ENCODE peak calls at places on chromosomes 11 and 22, in ten cellular contexts. One of them, this sample, is unnamed.

GRCh38 chr11:77515483-77515882 is 41.6 kb upstream of the PAK1 start:
- DNase-seq in uterus: no peak
- DNase-seq in spleen: no peak
- DNase-seq in IMR-90: no peak
- DNase-seq in heart left ventricle: no peak
- DNase-seq in A549: no peak
- DNase-seq in body of pancreas: no peak
- DNase-seq in tibial nerve: no peak
- DNase-seq in endothelial cell of umbilical vein: peak
- DNase-seq in lower leg skin: no peak
- DNase-seq in this sample: no peak

GRCh38 chr11:57638005-57638760 is 11.5 kb downstream of the YPEL4 start:
- DNase-seq in endothelial cell of umbilical vein: peak
- DNase-seq in lower leg skin: peak
- DNase-seq in spleen: no peak
- DNase-seq in IMR-90: peak
- DNase-seq in A549: peak
- DNase-seq in heart left ventricle: peak
- DNase-seq in uterus: peak
- DNase-seq in body of pancreas: peak
- DNase-seq in tibial nerve: no peak
- DNase-seq in this sample: no peak

GRCh38 chr11:105838668-105839403 is 183.2 kb downstream of the MSANTD4 start:
- DNase-seq in A549: no peak
- DNase-seq in uterus: no peak
- DNase-seq in IMR-90: peak
- DNase-seq in tibial nerve: no peak
- DNase-seq in endothelial cell of umbilical vein: no peak
- DNase-seq in heart left ventricle: no peak
- DNase-seq in spleen: no peak
- DNase-seq in body of pancreas: no peak
- DNase-seq in lower leg skin: no peak
- DNase-seq in this sample: no peak

GRCh38 chr11:2801711-2802388 is 83.7 kb downstream of the CDKN1C start:
- DNase-seq in lower leg skin: peak
- DNase-seq in uterus: peak
- DNase-seq in body of pancreas: no peak
- DNase-seq in A549: no peak
- DNase-seq in spleen: peak
- DNase-seq in heart left ventricle: peak
- DNase-seq in tibial nerve: peak
- DNase-seq in IMR-90: no peak
- DNase-seq in endothelial cell of umbilical vein: no peak
- DNase-seq in this sample: no peak

GRCh38 chr22:19525116-19525660 is 978 bp upstream of the CLDN5 start:
- DNase-seq in uterus: no peak
- DNase-seq in lower leg skin: no peak
- DNase-seq in endothelial cell of umbilical vein: peak
- DNase-seq in A549: no peak
- DNase-seq in spleen: peak
- DNase-seq in tibial nerve: no peak
- DNase-seq in IMR-90: no peak
- DNase-seq in heart left ventricle: peak
- DNase-seq in body of pancreas: no peak
- DNase-seq in this sample: peak

GRCh38 chr11:12315024-12315423 is 62.3 kb upstream of the PARVA start:
- DNase-seq in body of pancreas: no peak
- DNase-seq in endothelial cell of umbilical vein: no peak
- DNase-seq in lower leg skin: no peak
- DNase-seq in A549: no peak
- DNase-seq in uterus: no peak
- DNase-seq in IMR-90: no peak
- DNase-seq in spleen: no peak
- DNase-seq in heart left ventricle: no peak
- DNase-seq in tibial nerve: no peak
- DNase-seq in this sample: no peak

GRCh38 chr11:104390696-104391095 is 226.7 kb upstream of the PDGFD start:
- DNase-seq in body of pancreas: no peak
- DNase-seq in A549: no peak
- DNase-seq in spleen: no peak
- DNase-seq in endothelial cell of umbilical vein: no peak
- DNase-seq in heart left ventricle: no peak
- DNase-seq in tibial nerve: no peak
- DNase-seq in IMR-90: peak
- DNase-seq in lower leg skin: no peak
- DNase-seq in uterus: no peak
- DNase-seq in this sample: no peak

GRCh38 chr11:36008576-36008975 is 64.7 kb downstream of the LDLRAD3 start:
- DNase-seq in IMR-90: peak
- DNase-seq in endothelial cell of umbilical vein: peak
- DNase-seq in uterus: no peak
- DNase-seq in body of pancreas: no peak
- DNase-seq in tibial nerve: no peak
- DNase-seq in lower leg skin: no peak
- DNase-seq in spleen: no peak
- DNase-seq in A549: no peak
- DNase-seq in heart left ventricle: no peak
- DNase-seq in this sample: no peak

GRCh38 chr22:46537221-46537945 is at the start of gene CELSR1:
- DNase-seq in endothelial cell of umbilical vein: no peak
- DNase-seq in tibial nerve: no peak
- DNase-seq in IMR-90: peak
- DNase-seq in spleen: no peak
- DNase-seq in uterus: no peak
- DNase-seq in A549: peak
- DNase-seq in heart left ventricle: no peak
- DNase-seq in body of pancreas: peak
- DNase-seq in lower leg skin: no peak
- DNase-seq in this sample: no peak

GRCh38 chr11:72353861-72354260 is 80.5 kb downstream of the CLPB start:
- DNase-seq in lower leg skin: no peak
- DNase-seq in spleen: no peak
- DNase-seq in uterus: no peak
- DNase-seq in tibial nerve: no peak
- DNase-seq in endothelial cell of umbilical vein: no peak
- DNase-seq in body of pancreas: peak
- DNase-seq in IMR-90: peak
- DNase-seq in A549: no peak
- DNase-seq in heart left ventricle: no peak
- DNase-seq in this sample: no peak

GRCh38 chr11:72350752-72351151 is 83.6 kb downstream of the CLPB start:
- DNase-seq in spleen: no peak
- DNase-seq in uterus: no peak
- DNase-seq in body of pancreas: no peak
- DNase-seq in endothelial cell of umbilical vein: no peak
- DNase-seq in lower leg skin: no peak
- DNase-seq in heart left ventricle: no peak
- DNase-seq in A549: no peak
- DNase-seq in IMR-90: peak
- DNase-seq in tibial nerve: no peak
- DNase-seq in this sample: no peak

GRCh38 chr11:72349616-72350218 is 84.6 kb downstream of the CLPB start:
- DNase-seq in endothelial cell of umbilical vein: no peak
- DNase-seq in lower leg skin: no peak
- DNase-seq in uterus: no peak
- DNase-seq in IMR-90: no peak
- DNase-seq in heart left ventricle: peak
- DNase-seq in body of pancreas: no peak
- DNase-seq in tibial nerve: no peak
- DNase-seq in A549: no peak
- DNase-seq in spleen: no peak
- DNase-seq in this sample: no peak

GRCh38 chr11:72354356-72355115 is 79.8 kb downstream of the CLPB start:
- DNase-seq in lower leg skin: no peak
- DNase-seq in body of pancreas: no peak
- DNase-seq in tibial nerve: no peak
- DNase-seq in spleen: no peak
- DNase-seq in IMR-90: peak
- DNase-seq in endothelial cell of umbilical vein: no peak
- DNase-seq in uterus: no peak
- DNase-seq in A549: peak
- DNase-seq in heart left ventricle: no peak
- DNase-seq in this sample: no peak

DNA sequence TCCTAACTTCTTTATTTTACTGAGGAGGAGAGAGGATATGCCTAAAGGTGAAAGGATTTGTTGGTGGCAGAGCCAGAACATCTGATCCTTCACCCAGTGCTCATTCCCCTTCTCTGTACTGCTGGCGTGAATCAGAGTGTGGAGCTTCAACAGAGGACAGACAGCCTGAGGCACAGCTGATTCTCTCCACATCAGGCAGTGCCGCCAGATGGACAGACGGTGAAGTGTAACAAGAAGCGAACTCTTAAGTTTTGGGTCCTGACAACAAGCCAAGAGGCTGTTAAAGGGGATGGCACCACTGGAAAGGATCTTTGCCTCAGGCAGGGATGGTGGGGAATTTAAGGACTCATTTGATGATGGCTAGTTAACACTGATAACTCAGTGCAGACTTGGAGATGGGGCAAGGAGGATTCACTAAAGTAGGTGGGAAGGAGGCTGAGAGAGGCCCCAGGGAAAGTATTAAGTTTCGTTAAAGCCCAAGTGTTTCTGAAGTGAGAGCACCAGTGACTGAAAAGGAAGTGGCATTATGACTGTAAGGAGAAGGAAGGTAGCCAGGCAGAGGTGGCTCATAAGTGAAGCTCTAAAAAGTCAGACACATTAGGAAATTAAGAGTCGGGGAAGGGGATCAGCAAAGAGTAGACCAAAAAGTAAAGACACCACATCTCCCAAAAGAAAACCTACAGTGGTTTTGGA is 81.3 kb downstream of the CLPB start:
- DNase-seq in IMR-90: peak
- DNase-seq in tibial nerve: no peak
- DNase-seq in body of pancreas: no peak
- DNase-seq in uterus: peak
- DNase-seq in heart left ventricle: no peak
- DNase-seq in endothelial cell of umbilical vein: no peak
- DNase-seq in A549: no peak
- DNase-seq in spleen: no peak
- DNase-seq in lower leg skin: no peak
- DNase-seq in this sample: no peak
- TF ChIP-seq CTCF in IMR-90: peak
- TF ChIP-seq CTCF in tibial nerve: no peak
- TF ChIP-seq CTCF in body of pancreas: no peak
- TF ChIP-seq CTCF in uterus: peak
- TF ChIP-seq CTCF in heart left ventricle: no peak
- TF ChIP-seq CTCF in endothelial cell of umbilical vein: no peak
- TF ChIP-seq CTCF in A549: no peak
- TF ChIP-seq CTCF in spleen: no peak
- TF ChIP-seq CTCF in lower leg skin: no peak
- TF ChIP-seq CTCF in this sample: no peak

GRCh38 chr11:61833478-61833877 is 5.4 kb downstream of the FADS2 start:
- DNase-seq in lower leg skin: no peak
- DNase-seq in A549: no peak
- DNase-seq in spleen: peak
- DNase-seq in endothelial cell of umbilical vein: no peak
- DNase-seq in body of pancreas: no peak
- DNase-seq in heart left ventricle: peak
- DNase-seq in tibial nerve: no peak
- DNase-seq in IMR-90: no peak
- DNase-seq in uterus: no peak
- DNase-seq in this sample: no peak
- TF ChIP-seq POLR2A in lower leg skin: no peak
- TF ChIP-seq POLR2A in A549: no peak
- TF ChIP-seq POLR2A in spleen: no peak
- TF ChIP-seq POLR2A in endothelial cell of umbilical vein: no peak
- TF ChIP-seq POLR2A in body of pancreas: no peak
- TF ChIP-seq POLR2A in heart left ventricle: no peak
- TF ChIP-seq POLR2A in tibial nerve: no peak
- TF ChIP-seq POLR2A in IMR-90: no peak
- TF ChIP-seq POLR2A in uterus: no peak
- TF ChIP-seq POLR2A in this sample: no peak

DNA sequence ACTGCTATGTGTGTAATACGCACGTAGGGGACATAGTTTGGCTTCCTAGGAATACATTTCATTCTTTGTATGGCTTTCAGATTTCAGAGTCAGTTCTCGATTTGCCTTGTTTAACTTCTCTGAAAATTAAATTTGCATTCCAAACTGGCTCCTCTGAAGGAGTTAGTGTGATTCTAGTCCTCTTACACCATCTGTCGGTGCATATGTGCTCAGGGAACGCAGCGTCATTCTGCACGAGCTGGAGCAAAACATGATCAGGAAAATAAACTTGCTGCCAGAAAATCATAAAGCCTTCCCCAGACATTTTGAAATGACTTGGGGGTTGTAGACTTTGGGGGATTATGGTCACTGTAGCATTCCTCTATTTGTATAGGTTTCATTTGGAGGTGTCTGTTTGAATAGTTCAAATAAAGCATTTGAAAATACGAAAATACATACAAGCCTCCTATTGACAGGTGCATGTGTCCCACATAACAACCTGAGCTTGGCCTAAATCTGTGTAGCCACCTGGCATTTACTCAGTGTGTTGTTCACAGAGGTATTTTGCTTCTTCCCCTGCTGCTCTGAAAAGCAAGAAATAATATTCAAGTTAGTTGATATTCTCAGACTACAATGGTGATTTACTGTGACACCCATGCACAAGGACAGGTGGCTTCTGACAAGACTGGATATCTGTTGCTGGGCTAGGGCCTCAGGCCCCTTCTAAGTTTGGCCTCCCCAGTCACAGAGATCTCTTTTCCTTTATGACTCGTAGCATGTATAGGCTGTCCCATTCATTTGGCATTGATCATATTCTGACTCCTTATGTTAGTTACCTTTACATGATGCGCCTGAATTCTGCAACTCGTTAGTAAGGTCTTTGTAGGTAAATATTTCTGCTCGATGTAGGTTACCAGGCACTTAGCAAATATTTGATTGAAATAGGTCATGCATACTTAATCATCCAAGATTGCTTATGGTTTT is 81.6 kb upstream of the SORL1-AS1 start:
- DNase-seq in heart left ventricle: no peak
- DNase-seq in endothelial cell of umbilical vein: no peak
- DNase-seq in lower leg skin: no peak
- DNase-seq in uterus: no peak
- DNase-seq in A549: no peak
- DNase-seq in spleen: no peak
- DNase-seq in IMR-90: peak
- DNase-seq in tibial nerve: no peak
- DNase-seq in body of pancreas: peak
- DNase-seq in this sample: no peak
- TF ChIP-seq CTCF in heart left ventricle: peak
- TF ChIP-seq CTCF in endothelial cell of umbilical vein: no peak
- TF ChIP-seq CTCF in lower leg skin: no peak
- TF ChIP-seq CTCF in uterus: peak
- TF ChIP-seq CTCF in A549: no peak
- TF ChIP-seq CTCF in spleen: no peak
- TF ChIP-seq CTCF in IMR-90: peak
- TF ChIP-seq CTCF in tibial nerve: no peak
- TF ChIP-seq CTCF in body of pancreas: no peak
- TF ChIP-seq CTCF in this sample: no peak

GRCh38 chr22:31122532-31123291 is at the start of gene INPP5J:
- DNase-seq in A549: peak
- DNase-seq in uterus: peak
- DNase-seq in body of pancreas: peak
- DNase-seq in tibial nerve: no peak
- DNase-seq in lower leg skin: no peak
- DNase-seq in heart left ventricle: peak
- DNase-seq in spleen: peak
- DNase-seq in IMR-90: peak
- DNase-seq in endothelial cell of umbilical vein: no peak
- DNase-seq in this sample: no peak
- TF ChIP-seq POLR2A in A549: peak
- TF ChIP-seq POLR2A in uterus: no peak
- TF ChIP-seq POLR2A in body of pancreas: peak
- TF ChIP-seq POLR2A in tibial nerve: no peak
- TF ChIP-seq POLR2A in lower leg skin: no peak
- TF ChIP-seq POLR2A in heart left ventricle: no peak
- TF ChIP-seq POLR2A in spleen: no peak
- TF ChIP-seq POLR2A in IMR-90: no peak
- TF ChIP-seq POLR2A in endothelial cell of umbilical vein: no peak
- TF ChIP-seq POLR2A in this sample: no peak